ENCODE peak calls at places on chromosomes 13 and 19, in seven cellular contexts. One of them, this sample, is unnamed.
A peak's percentile ranks its signal among the peaks of the same experiment; 100 is the strongest.

GRCh38 chr13:94548382-94549240 is 47.3 kb downstream of the TGDS start:
- DNase-seq in fibroblast of villous mesenchyme: peak; percentile 52
- DNase-seq in CD4-positive, alpha-beta T cell: peak; percentile 23
- DNase-seq in progenitor cell of endocrine pancreas: no peak
- DNase-seq in foreskin fibroblast: peak; percentile 25
- DNase-seq in AG04450: no peak
- DNase-seq in lung: no peak
- DNase-seq in this sample: peak; percentile 50

GRCh38 chr19:1318678-1319471 is 33.2 kb downstream of the EFNA2 start:
- DNase-seq in fibroblast of villous mesenchyme: no peak
- DNase-seq in CD4-positive, alpha-beta T cell: no peak
- DNase-seq in progenitor cell of endocrine pancreas: no peak
- DNase-seq in foreskin fibroblast: no peak
- DNase-seq in AG04450: no peak
- DNase-seq in lung: no peak
- DNase-seq in this sample: no peak

GRCh38 chr19:10946964-10947657 is 13.7 kb upstream of the SMARCA4 start:
- DNase-seq in fibroblast of villous mesenchyme: peak; percentile 63
- DNase-seq in CD4-positive, alpha-beta T cell: no peak
- DNase-seq in progenitor cell of endocrine pancreas: no peak
- DNase-seq in foreskin fibroblast: no peak
- DNase-seq in AG04450: no peak
- DNase-seq in lung: no peak
- DNase-seq in this sample: no peak

GRCh38 chr13:27266937-27267336 is 3.7 kb upstream of the RASL11A start:
- DNase-seq in fibroblast of villous mesenchyme: peak; percentile 57
- DNase-seq in CD4-positive, alpha-beta T cell: no peak
- DNase-seq in progenitor cell of endocrine pancreas: no peak
- DNase-seq in foreskin fibroblast: no peak
- DNase-seq in AG04450: no peak
- DNase-seq in lung: no peak
- DNase-seq in this sample: no peak

GRCh38 chr19:39411006-39411831 is 1.2 kb upstream of the PLEKHG2 start:
- DNase-seq in fibroblast of villous mesenchyme: peak; percentile 76
- DNase-seq in CD4-positive, alpha-beta T cell: no peak
- DNase-seq in progenitor cell of endocrine pancreas: no peak
- DNase-seq in foreskin fibroblast: peak; percentile 65
- DNase-seq in AG04450: no peak
- DNase-seq in lung: no peak
- DNase-seq in this sample: peak; percentile 48

GRCh38 chr19:18292810-18293641 is 11.6 kb upstream of the JUND start:
- DNase-seq in fibroblast of villous mesenchyme: peak; percentile 90
- DNase-seq in CD4-positive, alpha-beta T cell: no peak
- DNase-seq in progenitor cell of endocrine pancreas: no peak
- DNase-seq in foreskin fibroblast: peak; percentile 89
- DNase-seq in AG04450: no peak
- DNase-seq in lung: peak; percentile 87
- DNase-seq in this sample: peak; percentile 53

GRCh38 chr19:41296323-41296935 is 13.5 kb upstream of the CCDC97 start:
- DNase-seq in fibroblast of villous mesenchyme: no peak
- DNase-seq in CD4-positive, alpha-beta T cell: no peak
- DNase-seq in progenitor cell of endocrine pancreas: no peak
- DNase-seq in foreskin fibroblast: no peak
- DNase-seq in AG04450: no peak
- DNase-seq in lung: no peak
- DNase-seq in this sample: no peak

GRCh38 chr19:52651956-52652355 is 13.8 kb upstream of the ZNF83 start:
- DNase-seq in fibroblast of villous mesenchyme: no peak
- DNase-seq in CD4-positive, alpha-beta T cell: no peak
- DNase-seq in progenitor cell of endocrine pancreas: no peak
- DNase-seq in foreskin fibroblast: no peak
- DNase-seq in AG04450: no peak
- DNase-seq in lung: no peak
- DNase-seq in this sample: no peak

GRCh38 chr13:108322206-108322824 is 52.8 kb downstream of the TNFSF13B start:
- DNase-seq in fibroblast of villous mesenchyme: peak; percentile 50
- DNase-seq in CD4-positive, alpha-beta T cell: no peak
- DNase-seq in progenitor cell of endocrine pancreas: no peak
- DNase-seq in foreskin fibroblast: peak; percentile 63
- DNase-seq in AG04450: peak; percentile 4
- DNase-seq in lung: no peak
- DNase-seq in this sample: peak; percentile 38

GRCh38 chr19:23183251-23183650 is 66.4 kb downstream of the ZNF730 start:
- DNase-seq in fibroblast of villous mesenchyme: no peak
- DNase-seq in CD4-positive, alpha-beta T cell: no peak
- DNase-seq in progenitor cell of endocrine pancreas: no peak
- DNase-seq in foreskin fibroblast: no peak
- DNase-seq in AG04450: no peak
- DNase-seq in lung: no peak
- DNase-seq in this sample: no peak

GRCh38 chr13:47665041-47665440 is 336.0 kb downstream of the SUCLA2 start:
- DNase-seq in fibroblast of villous mesenchyme: no peak
- DNase-seq in CD4-positive, alpha-beta T cell: no peak
- DNase-seq in progenitor cell of endocrine pancreas: no peak
- DNase-seq in foreskin fibroblast: peak; percentile 41
- DNase-seq in AG04450: no peak
- DNase-seq in lung: no peak
- DNase-seq in this sample: no peak

GRCh38 chr13:91181892-91182291 is 165.6 kb upstream of the MIR17HG start:
- DNase-seq in fibroblast of villous mesenchyme: no peak
- DNase-seq in CD4-positive, alpha-beta T cell: no peak
- DNase-seq in progenitor cell of endocrine pancreas: no peak
- DNase-seq in foreskin fibroblast: no peak
- DNase-seq in AG04450: no peak
- DNase-seq in lung: no peak
- DNase-seq in this sample: no peak

GRCh38 chr19:480016-480855 is 16.1 kb upstream of the MADCAM1 start:
- DNase-seq in fibroblast of villous mesenchyme: peak; percentile 70
- DNase-seq in CD4-positive, alpha-beta T cell: no peak
- DNase-seq in progenitor cell of endocrine pancreas: peak; percentile 55
- DNase-seq in foreskin fibroblast: peak; percentile 76
- DNase-seq in AG04450: no peak
- DNase-seq in lung: peak; percentile 80
- DNase-seq in this sample: no peak

GRCh38 chr13:99414048-99414995 is 87.0 kb upstream of the TM9SF2 start:
- DNase-seq in fibroblast of villous mesenchyme: peak; percentile 11
- DNase-seq in CD4-positive, alpha-beta T cell: no peak
- DNase-seq in progenitor cell of endocrine pancreas: no peak
- DNase-seq in foreskin fibroblast: no peak
- DNase-seq in AG04450: no peak
- DNase-seq in lung: no peak
- DNase-seq in this sample: no peak

GRCh38 chr13:114161028-114161556 is 18.0 kb upstream of the CFAP97D2 start:
- DNase-seq in fibroblast of villous mesenchyme: no peak
- DNase-seq in CD4-positive, alpha-beta T cell: no peak
- DNase-seq in progenitor cell of endocrine pancreas: no peak
- DNase-seq in foreskin fibroblast: no peak
- DNase-seq in AG04450: no peak
- DNase-seq in lung: no peak
- DNase-seq in this sample: no peak

GRCh38 chr13:98535501-98536357 is 41.2 kb downstream of the STK24 start:
- DNase-seq in fibroblast of villous mesenchyme: peak; percentile 67
- DNase-seq in CD4-positive, alpha-beta T cell: no peak
- DNase-seq in progenitor cell of endocrine pancreas: no peak
- DNase-seq in foreskin fibroblast: peak; percentile 45
- DNase-seq in AG04450: no peak
- DNase-seq in lung: no peak
- DNase-seq in this sample: no peak

GRCh38 chr13:50588736-50589135 is 254.8 kb downstream of the DLEU7 start:
- DNase-seq in fibroblast of villous mesenchyme: no peak
- DNase-seq in CD4-positive, alpha-beta T cell: no peak
- DNase-seq in progenitor cell of endocrine pancreas: no peak
- DNase-seq in foreskin fibroblast: peak; percentile 22
- DNase-seq in AG04450: no peak
- DNase-seq in lung: no peak
- DNase-seq in this sample: no peak

GRCh38 chr13:40789275-40790231 is at the start of gene SLC25A15:
- DNase-seq in fibroblast of villous mesenchyme: peak; percentile 83
- DNase-seq in CD4-positive, alpha-beta T cell: peak; percentile 64
- DNase-seq in progenitor cell of endocrine pancreas: peak; percentile 80
- DNase-seq in foreskin fibroblast: peak; percentile 95
- DNase-seq in AG04450: peak; percentile 46
- DNase-seq in lung: peak; percentile 81
- DNase-seq in this sample: peak; percentile 89

GRCh38 chr19:10742494-10742893 is 24.6 kb downstream of the DNM2 start:
- DNase-seq in fibroblast of villous mesenchyme: no peak
- DNase-seq in CD4-positive, alpha-beta T cell: no peak
- DNase-seq in progenitor cell of endocrine pancreas: no peak
- DNase-seq in foreskin fibroblast: no peak
- DNase-seq in AG04450: no peak
- DNase-seq in lung: no peak
- DNase-seq in this sample: no peak

GRCh38 chr19:10431943-10432735 is 11.8 kb downstream of the PDE4A start:
- DNase-seq in fibroblast of villous mesenchyme: peak; percentile 65
- DNase-seq in CD4-positive, alpha-beta T cell: peak; percentile 54
- DNase-seq in progenitor cell of endocrine pancreas: no peak
- DNase-seq in foreskin fibroblast: peak; percentile 80
- DNase-seq in AG04450: no peak
- DNase-seq in lung: peak; percentile 62
- DNase-seq in this sample: peak; percentile 83

GRCh38 chr19:48302600-48302959 is 22.8 kb upstream of the EMP3 start:
- DNase-seq in fibroblast of villous mesenchyme: no peak
- DNase-seq in CD4-positive, alpha-beta T cell: no peak
- DNase-seq in progenitor cell of endocrine pancreas: no peak
- DNase-seq in foreskin fibroblast: no peak
- DNase-seq in AG04450: no peak
- DNase-seq in lung: no peak
- DNase-seq in this sample: no peak

GRCh38 chr13:74153316-74153715 is 19.1 kb upstream of the KLF12 start:
- DNase-seq in fibroblast of villous mesenchyme: no peak
- DNase-seq in CD4-positive, alpha-beta T cell: no peak
- DNase-seq in progenitor cell of endocrine pancreas: no peak
- DNase-seq in foreskin fibroblast: no peak
- DNase-seq in AG04450: no peak
- DNase-seq in lung: no peak
- DNase-seq in this sample: no peak

GRCh38 chr13:84645196-84646071 is 763.2 kb upstream of the SLITRK1 start:
- DNase-seq in fibroblast of villous mesenchyme: no peak
- DNase-seq in CD4-positive, alpha-beta T cell: no peak
- DNase-seq in progenitor cell of endocrine pancreas: no peak
- DNase-seq in foreskin fibroblast: peak; percentile 45
- DNase-seq in AG04450: peak; percentile 26
- DNase-seq in lung: no peak
- DNase-seq in this sample: no peak

GRCh38 chr13:98471895-98472294 is 105.0 kb downstream of the STK24 start:
- DNase-seq in fibroblast of villous mesenchyme: no peak
- DNase-seq in CD4-positive, alpha-beta T cell: no peak
- DNase-seq in progenitor cell of endocrine pancreas: no peak
- DNase-seq in foreskin fibroblast: no peak
- DNase-seq in AG04450: no peak
- DNase-seq in lung: no peak
- DNase-seq in this sample: no peak

GRCh38 chr19:46035986-46036744 is 4.6 kb downstream of the IGFL4 start:
- DNase-seq in fibroblast of villous mesenchyme: no peak
- DNase-seq in CD4-positive, alpha-beta T cell: no peak
- DNase-seq in progenitor cell of endocrine pancreas: no peak
- DNase-seq in foreskin fibroblast: no peak
- DNase-seq in AG04450: no peak
- DNase-seq in lung: no peak
- DNase-seq in this sample: no peak

GRCh38 chr13:96967248-96967745 is 27.0 kb downstream of the OXGR1 start:
- DNase-seq in fibroblast of villous mesenchyme: peak; percentile 3
- DNase-seq in CD4-positive, alpha-beta T cell: no peak
- DNase-seq in progenitor cell of endocrine pancreas: no peak
- DNase-seq in foreskin fibroblast: no peak
- DNase-seq in AG04450: no peak
- DNase-seq in lung: no peak
- DNase-seq in this sample: no peak
- TF ChIP-seq CTCF in fibroblast of villous mesenchyme: no peak
- TF ChIP-seq CTCF in CD4-positive, alpha-beta T cell: no peak
- TF ChIP-seq CTCF in progenitor cell of endocrine pancreas: no peak
- TF ChIP-seq CTCF in foreskin fibroblast: no peak
- TF ChIP-seq CTCF in AG04450: no peak
- TF ChIP-seq CTCF in lung: no peak
- TF ChIP-seq CTCF in this sample: no peak

DNA sequence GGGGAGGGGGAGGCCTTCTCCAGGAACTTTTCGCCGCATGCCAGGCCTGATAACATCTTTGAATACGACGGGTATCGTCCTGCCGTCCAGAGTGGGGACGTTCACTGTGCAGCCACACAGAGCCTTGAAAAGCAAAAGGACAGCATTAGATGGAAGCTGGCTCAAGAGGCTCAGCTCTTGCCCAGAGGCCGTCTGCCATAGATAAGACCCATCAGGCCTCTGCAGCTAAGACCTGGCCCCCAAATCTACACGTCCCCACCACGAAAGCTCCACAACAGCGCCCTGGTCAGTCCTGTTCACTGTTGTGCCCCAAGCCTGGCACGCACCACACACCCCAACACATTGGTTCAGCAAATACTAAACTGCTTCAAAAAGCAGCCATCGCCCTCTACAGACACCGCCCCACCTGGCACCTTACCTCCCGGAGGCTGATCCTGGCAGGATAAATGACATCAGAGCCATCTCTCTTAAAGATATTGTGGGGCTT is 2.1 kb downstream of the DNAJB1 start:
- DNase-seq in fibroblast of villous mesenchyme: no peak
- DNase-seq in CD4-positive, alpha-beta T cell: no peak
- DNase-seq in progenitor cell of endocrine pancreas: no peak
- DNase-seq in foreskin fibroblast: no peak
- DNase-seq in AG04450: no peak
- DNase-seq in lung: no peak
- DNase-seq in this sample: no peak
- TF ChIP-seq CTCF in fibroblast of villous mesenchyme: no peak
- TF ChIP-seq CTCF in CD4-positive, alpha-beta T cell: peak; percentile 16
- TF ChIP-seq CTCF in progenitor cell of endocrine pancreas: no peak
- TF ChIP-seq CTCF in foreskin fibroblast: no peak
- TF ChIP-seq CTCF in AG04450: no peak
- TF ChIP-seq CTCF in lung: no peak
- TF ChIP-seq CTCF in this sample: no peak

GRCh38 chr19:54030895-54031586 is 32.7 kb downstream of the VSTM1 start:
- DNase-seq in fibroblast of villous mesenchyme: peak; percentile 49
- DNase-seq in CD4-positive, alpha-beta T cell: no peak
- DNase-seq in progenitor cell of endocrine pancreas: no peak
- DNase-seq in foreskin fibroblast: peak; percentile 71
- DNase-seq in AG04450: no peak
- DNase-seq in lung: no peak
- DNase-seq in this sample: no peak
- TF ChIP-seq CTCF in fibroblast of villous mesenchyme: peak; percentile 75
- TF ChIP-seq CTCF in CD4-positive, alpha-beta T cell: no peak
- TF ChIP-seq CTCF in progenitor cell of endocrine pancreas: peak; percentile 45
- TF ChIP-seq CTCF in foreskin fibroblast: peak; percentile 65
- TF ChIP-seq CTCF in AG04450: peak; percentile 74
- TF ChIP-seq CTCF in lung: no peak
- TF ChIP-seq CTCF in this sample: no peak

DNA sequence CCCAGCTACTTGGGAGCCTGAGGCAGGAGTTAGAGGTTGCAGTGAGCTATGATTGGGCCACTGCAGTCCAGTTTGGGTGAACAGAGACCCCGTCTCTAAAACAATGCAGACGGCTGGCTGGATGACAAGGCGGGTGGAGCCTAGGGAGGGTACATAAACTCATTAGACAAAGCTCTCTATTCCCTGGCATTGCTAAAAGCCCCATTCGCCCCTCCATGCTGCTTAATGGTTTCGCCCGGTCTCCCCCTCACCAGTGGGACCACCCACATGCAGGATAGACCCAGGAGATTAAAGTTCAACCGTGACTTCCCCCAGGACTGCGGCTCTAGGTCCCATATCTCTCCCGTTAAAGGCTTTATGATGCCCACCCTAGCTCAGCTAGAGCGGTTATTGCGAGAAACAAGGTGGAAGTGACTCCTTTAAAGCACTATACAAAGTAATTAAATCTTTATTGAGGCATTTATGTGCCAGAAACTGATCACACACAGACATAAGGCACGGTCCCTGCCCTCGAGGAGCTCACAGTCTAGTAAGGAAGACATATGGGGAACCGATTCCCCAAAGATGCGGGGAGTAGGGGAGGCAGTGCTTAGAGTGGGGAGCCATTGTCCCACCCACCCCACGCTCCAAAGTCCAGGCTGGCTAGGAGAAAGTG is 4.9 kb downstream of the LYPD3 start:
- DNase-seq in fibroblast of villous mesenchyme: no peak
- DNase-seq in CD4-positive, alpha-beta T cell: no peak
- DNase-seq in progenitor cell of endocrine pancreas: no peak
- DNase-seq in foreskin fibroblast: no peak
- DNase-seq in AG04450: no peak
- DNase-seq in lung: no peak
- DNase-seq in this sample: no peak
- TF ChIP-seq CTCF in fibroblast of villous mesenchyme: no peak
- TF ChIP-seq CTCF in CD4-positive, alpha-beta T cell: no peak
- TF ChIP-seq CTCF in progenitor cell of endocrine pancreas: no peak
- TF ChIP-seq CTCF in foreskin fibroblast: no peak
- TF ChIP-seq CTCF in AG04450: no peak
- TF ChIP-seq CTCF in lung: no peak
- TF ChIP-seq CTCF in this sample: no peak